ENCODE peak calls at places on chromosomes 6 and 20, in ten cellular contexts. E is NB4, H is uterus, B is prostate gland, K is ovary, P is heart left ventricle, O is suprapubic skin, L is spleen, F is sigmoid colon, Z is stomach. T is an unnamed sample.

GRCh38 chr6:107666084-107666981 is 157.8 kb downstream of the SCML4 start:
- DNase-seq in E (no peak), H (no peak), B (peak), K (no peak), P (no peak), O (no peak), L (no peak), F (no peak), Z (no peak), T (no peak)

GRCh38 chr6:77326029-77326428 is 137.3 kb downstream of the HTR1B start:
- DNase-seq in E (no peak), H (no peak), B (no peak), K (no peak), P (no peak), O (no peak), L (no peak), F (no peak), Z (no peak), T (no peak)

GRCh38 chr6:149938571-149939462 is 3.0 kb upstream of the ULBP2 start:
- DNase-seq in E (no peak), H (no peak), B (no peak), K (no peak), P (no peak), O (no peak), L (peak), F (no peak), Z (no peak), T (no peak)

GRCh38 chr6:112466378-112467151 is 119.4 kb downstream of the RFPL4B start:
- DNase-seq in E (peak), H (no peak), B (no peak), K (no peak), P (no peak), O (no peak), L (no peak), F (no peak), Z (no peak), T (no peak)

GRCh38 chr6:139436521-139437348 is 62.3 kb upstream of the CITED2 start:
- DNase-seq in E (no peak), H (no peak), B (no peak), K (no peak), P (no peak), O (no peak), L (no peak), F (no peak), Z (no peak), T (no peak)

GRCh38 chr6:38156818-38157565 is 337.5 kb downstream of the ZFAND3 start:
- DNase-seq in E (no peak), H (no peak), B (no peak), K (no peak), P (peak), O (no peak), L (no peak), F (no peak), Z (no peak), T (no peak)

GRCh38 chr6:38533064-38533463 is 106.7 kb downstream of the BTBD9 start:
- DNase-seq in E (no peak), H (no peak), B (no peak), K (no peak), P (no peak), O (no peak), L (no peak), F (no peak), Z (no peak), T (no peak)

GRCh38 chr20:10432079-10432478 is 1.9 kb downstream of the MKKS start:
- DNase-seq in E (no peak), H (no peak), B (no peak), K (no peak), P (no peak), O (no peak), L (no peak), F (no peak), Z (no peak), T (no peak)

GRCh38 chr20:51354191-51354768 is 188.2 kb downstream of the NFATC2 start:
- DNase-seq in E (no peak), H (no peak), B (no peak), K (no peak), P (no peak), O (no peak), L (peak), F (peak), Z (no peak), T (no peak)

GRCh38 chr6:112781236-112781635 is 434.1 kb downstream of the RFPL4B start:
- DNase-seq in E (no peak), H (no peak), B (no peak), K (no peak), P (no peak), O (no peak), L (no peak), F (no peak), Z (no peak), T (no peak)

GRCh38 chr20:61448396-61448795 is 196.3 kb downstream of the CDH4 start:
- DNase-seq in E (no peak), H (no peak), B (no peak), K (no peak), P (no peak), O (no peak), L (no peak), F (no peak), Z (no peak), T (no peak)

GRCh38 chr20:3044336-3044965 is 1.0 kb downstream of the GNRH2 start:
- DNase-seq in E (no peak), H (no peak), B (no peak), K (peak), P (no peak), O (no peak), L (peak), F (no peak), Z (no peak), T (no peak)

GRCh38 chr20:3047486-3048419 is 1.9 kb downstream of the MRPS26 start:
- DNase-seq in E (peak), H (no peak), B (no peak), K (peak), P (no peak), O (no peak), L (no peak), F (no peak), Z (no peak), T (no peak)

GRCh38 chr20:3045042-3045815 is 623 bp upstream of the MRPS26 start:
- DNase-seq in E (peak), H (peak), B (peak), K (no peak), P (peak), O (peak), L (no peak), F (peak), Z (peak), T (peak)

GRCh38 chr20:3046677-3047462 is 1.0 kb downstream of the MRPS26 start:
- DNase-seq in E (no peak), H (no peak), B (peak), K (no peak), P (peak), O (no peak), L (no peak), F (no peak), Z (peak), T (no peak)

DNA sequence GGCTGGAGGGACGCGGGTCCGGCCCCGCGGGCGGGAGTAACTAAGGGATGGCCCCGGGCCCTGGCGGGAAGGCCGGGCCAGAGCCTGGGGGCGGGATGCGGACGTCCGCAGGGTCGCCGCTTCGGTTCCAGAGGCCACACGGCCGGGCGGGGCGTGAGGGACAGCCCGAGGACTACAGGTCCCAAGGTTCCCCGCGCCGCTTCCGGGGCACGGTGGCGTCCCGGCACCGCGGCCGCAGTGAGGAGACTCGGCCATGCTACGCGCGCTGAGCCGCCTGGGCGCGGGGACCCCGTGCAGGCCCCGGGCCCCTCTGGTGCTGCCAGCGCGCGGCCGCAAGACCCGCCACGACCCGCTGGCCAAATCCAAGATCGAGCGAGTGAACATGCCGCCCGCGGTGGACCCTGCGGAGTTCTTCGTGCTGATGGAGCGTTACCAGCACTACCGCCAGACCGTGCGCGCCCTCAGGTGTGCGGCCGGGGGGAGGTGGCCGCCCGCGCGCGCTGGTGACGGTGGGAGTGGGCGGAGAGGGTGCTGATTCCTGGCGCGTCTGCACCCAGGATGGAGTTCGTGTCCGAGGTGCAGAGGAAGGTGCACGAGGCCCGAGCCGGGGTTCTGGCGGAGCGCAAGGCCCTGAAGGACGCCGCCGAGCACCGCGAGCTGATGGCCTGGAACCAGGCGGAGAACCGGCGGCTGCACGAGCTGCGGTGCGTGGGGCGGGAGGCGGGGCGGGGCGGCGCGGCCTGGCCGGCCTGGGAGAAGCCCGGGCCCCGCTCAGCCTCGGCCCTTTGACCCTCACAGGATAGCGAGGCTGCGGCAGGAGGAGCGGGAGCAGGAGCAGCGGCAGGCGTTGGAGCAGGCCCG is at the start of gene MRPS26:
- DNase-seq in E (peak), H (peak), B (peak), K (peak), P (peak), O (peak), L (peak), F (peak), Z (peak), T (peak)
- TF ChIP-seq POLR2A in E (peak), H (no peak), B (peak), K (peak), P (peak), O (peak), L (no peak), F (peak), Z (no peak), T (peak)

DNA sequence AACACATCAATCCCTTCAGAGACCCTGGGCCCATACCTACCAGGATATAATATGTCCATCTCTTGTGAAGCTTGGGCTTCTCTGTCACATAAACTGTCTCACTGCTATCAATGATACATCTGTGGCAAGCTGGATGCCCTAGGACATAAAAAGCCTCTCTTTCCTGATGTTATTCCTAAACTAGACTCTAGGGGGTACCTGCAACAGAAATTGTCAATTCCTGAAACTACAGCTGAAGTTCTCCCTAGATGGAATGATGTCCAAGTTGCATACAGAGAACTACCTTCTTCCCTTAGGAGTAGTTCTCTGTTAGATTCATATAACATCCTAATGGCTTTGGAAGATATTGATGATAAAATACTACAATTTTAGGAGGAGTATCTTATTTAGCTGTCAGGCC is 35.8 kb downstream of the TBX18 start:
- DNase-seq in E (peak), H (no peak), B (no peak), K (no peak), P (no peak), O (no peak), L (no peak), F (no peak), Z (no peak), T (no peak)
- TF ChIP-seq CTCF in E (peak), H (peak), B (no peak), K (no peak), P (no peak), O (no peak), L (no peak), F (no peak), Z (no peak), T (no peak)

GRCh38 chr6:13630499-13630898 is 15.4 kb downstream of the NOL7 start:
- DNase-seq in E (no peak), H (no peak), B (no peak), K (no peak), P (no peak), O (no peak), L (no peak), F (no peak), Z (no peak), T (no peak)

GRCh38 chr6:13629459-13630116 is 14.5 kb downstream of the NOL7 start:
- DNase-seq in E (no peak), H (no peak), B (no peak), K (no peak), P (no peak), O (no peak), L (no peak), F (no peak), Z (no peak), T (no peak)

DNA sequence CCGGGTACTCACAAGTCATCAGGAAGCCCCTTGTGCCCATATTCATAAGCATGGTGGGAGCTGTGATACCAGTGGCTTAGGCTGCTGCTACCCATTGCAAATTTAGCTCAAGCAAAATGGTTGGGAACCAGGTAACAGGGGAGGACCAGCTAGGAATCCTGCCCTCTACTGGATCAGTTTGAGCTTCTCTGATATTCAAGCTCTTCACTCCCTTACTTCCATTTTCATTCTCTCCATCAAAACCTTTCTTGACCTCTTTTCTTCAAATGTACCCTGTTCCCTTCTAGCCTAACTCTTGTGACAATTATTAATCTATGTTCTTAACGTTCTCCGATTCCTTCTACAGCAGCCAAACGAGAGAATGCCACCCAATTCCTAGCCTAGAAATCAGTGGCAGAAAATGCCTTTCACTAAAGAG is 9.7 kb downstream of the NOL7 start:
- DNase-seq in E (peak), H (no peak), B (no peak), K (no peak), P (no peak), O (no peak), L (no peak), F (no peak), Z (no peak), T (no peak)
- TF ChIP-seq POLR2A in E (no peak), H (no peak), B (no peak), K (no peak), P (no peak), O (no peak), L (no peak), F (no peak), Z (no peak), T (no peak)

GRCh38 chr6:169930799-169931198 is 179.4 kb downstream of the ERMARD start:
- DNase-seq in E (peak), H (no peak), B (no peak), K (no peak), P (no peak), O (no peak), L (no peak), F (no peak), Z (no peak), T (no peak)
- TF ChIP-seq CTCF in E (peak), H (no peak), B (no peak), K (no peak), P (no peak), O (no peak), L (no peak), F (no peak), Z (no peak), T (no peak)

GRCh38 chr6:133989525-133989924 is 36.5 kb downstream of the TBPL1 start:
- DNase-seq in E (no peak), H (no peak), B (no peak), K (no peak), P (no peak), O (no peak), L (no peak), F (no peak), Z (no peak), T (no peak)
- TF ChIP-seq POLR2A in E (no peak), H (no peak), B (no peak), K (no peak), P (no peak), O (no peak), L (no peak), F (no peak), Z (no peak), T (no peak)

DNA sequence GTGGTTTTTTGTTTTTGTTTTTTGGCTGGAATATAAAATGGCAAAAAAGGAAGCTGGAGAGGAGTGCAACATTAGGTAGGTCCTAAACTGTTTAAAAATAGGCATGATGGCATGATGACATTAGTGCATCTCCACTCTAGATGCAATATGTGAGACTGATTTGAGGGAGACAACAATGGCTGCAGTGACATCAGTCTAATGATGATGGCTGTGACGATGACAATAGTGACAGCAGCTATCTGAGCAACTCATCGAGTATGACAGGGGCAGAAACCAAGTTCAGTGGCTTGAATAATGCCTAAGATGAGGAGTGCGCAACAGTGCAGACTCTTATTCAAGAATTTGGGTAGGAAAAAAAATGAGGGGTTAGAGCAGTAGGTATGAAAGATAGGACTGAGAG is 82.0 kb downstream of the HS3ST5 start:
- DNase-seq in E (no peak), H (no peak), B (no peak), K (no peak), P (no peak), O (no peak), L (no peak), F (no peak), Z (no peak), T (no peak)
- TF ChIP-seq CTCF in E (no peak), H (no peak), B (no peak), K (no peak), P (no peak), O (no peak), L (no peak), F (no peak), Z (no peak), T (no peak)